ENCODE peak calls at places on chromosomes 5 and 9, in eight cellular contexts. One of them, this sample, is unnamed.

GRCh38 chr5:54669285-54669684 is 151.7 kb downstream of the SNX18 start:
- DNase-seq in EL: peak
- DNase-seq in activated CD8-positive, alpha-beta T cell treated with anti-CD3 and anti-CD28 coated beads for 36 hours: no peak
- DNase-seq in kidney epithelial cell: no peak
- DNase-seq in posterior cingulate gyrus: no peak
- DNase-seq in ascending aorta: no peak
- DNase-seq in retina: no peak
- DNase-seq in NCI-H1092: no peak
- DNase-seq in this sample: no peak

GRCh38 chr5:147670815-147671214 is 111.7 kb downstream of the JAKMIP2 start:
- DNase-seq in EL: no peak
- DNase-seq in activated CD8-positive, alpha-beta T cell treated with anti-CD3 and anti-CD28 coated beads for 36 hours: no peak
- DNase-seq in kidney epithelial cell: no peak
- DNase-seq in posterior cingulate gyrus: no peak
- DNase-seq in ascending aorta: no peak
- DNase-seq in retina: no peak
- DNase-seq in NCI-H1092: no peak
- DNase-seq in this sample: no peak

GRCh38 chr5:129652353-129653138 is 95.3 kb upstream of the MINAR2 start:
- DNase-seq in EL: no peak
- DNase-seq in activated CD8-positive, alpha-beta T cell treated with anti-CD3 and anti-CD28 coated beads for 36 hours: no peak
- DNase-seq in kidney epithelial cell: no peak
- DNase-seq in posterior cingulate gyrus: no peak
- DNase-seq in ascending aorta: no peak
- DNase-seq in retina: no peak
- DNase-seq in NCI-H1092: no peak
- DNase-seq in this sample: no peak

GRCh38 chr5:78701795-78702406 is 53.3 kb upstream of the LHFPL2 start:
- DNase-seq in EL: no peak
- DNase-seq in activated CD8-positive, alpha-beta T cell treated with anti-CD3 and anti-CD28 coated beads for 36 hours: no peak
- DNase-seq in kidney epithelial cell: no peak
- DNase-seq in posterior cingulate gyrus: no peak
- DNase-seq in ascending aorta: no peak
- DNase-seq in retina: no peak
- DNase-seq in NCI-H1092: no peak
- DNase-seq in this sample: no peak

GRCh38 chr5:133727636-133728035 is 115.3 kb upstream of the FSTL4 start:
- DNase-seq in EL: no peak
- DNase-seq in activated CD8-positive, alpha-beta T cell treated with anti-CD3 and anti-CD28 coated beads for 36 hours: no peak
- DNase-seq in kidney epithelial cell: no peak
- DNase-seq in posterior cingulate gyrus: no peak
- DNase-seq in ascending aorta: no peak
- DNase-seq in retina: no peak
- DNase-seq in NCI-H1092: no peak
- DNase-seq in this sample: no peak

GRCh38 chr5:91641730-91642350 is 258.7 kb upstream of the ARRDC3 start:
- DNase-seq in EL: peak
- DNase-seq in activated CD8-positive, alpha-beta T cell treated with anti-CD3 and anti-CD28 coated beads for 36 hours: no peak
- DNase-seq in kidney epithelial cell: no peak
- DNase-seq in posterior cingulate gyrus: no peak
- DNase-seq in ascending aorta: no peak
- DNase-seq in retina: peak
- DNase-seq in NCI-H1092: peak
- DNase-seq in this sample: peak

GRCh38 chr9:14180077-14180941 is 133.6 kb downstream of the NFIB start:
- DNase-seq in EL: no peak
- DNase-seq in activated CD8-positive, alpha-beta T cell treated with anti-CD3 and anti-CD28 coated beads for 36 hours: no peak
- DNase-seq in kidney epithelial cell: no peak
- DNase-seq in posterior cingulate gyrus: peak
- DNase-seq in ascending aorta: no peak
- DNase-seq in retina: no peak
- DNase-seq in NCI-H1092: peak
- DNase-seq in this sample: no peak

GRCh38 chr9:108478871-108479332 is 376.9 kb downstream of the ACTL7B start:
- DNase-seq in EL: peak
- DNase-seq in activated CD8-positive, alpha-beta T cell treated with anti-CD3 and anti-CD28 coated beads for 36 hours: no peak
- DNase-seq in kidney epithelial cell: peak
- DNase-seq in posterior cingulate gyrus: no peak
- DNase-seq in ascending aorta: peak
- DNase-seq in retina: no peak
- DNase-seq in NCI-H1092: no peak
- DNase-seq in this sample: no peak

GRCh38 chr9:10232352-10232930 is 380.4 kb downstream of the PTPRD start:
- DNase-seq in EL: no peak
- DNase-seq in activated CD8-positive, alpha-beta T cell treated with anti-CD3 and anti-CD28 coated beads for 36 hours: no peak
- DNase-seq in kidney epithelial cell: no peak
- DNase-seq in posterior cingulate gyrus: no peak
- DNase-seq in ascending aorta: no peak
- DNase-seq in retina: no peak
- DNase-seq in NCI-H1092: no peak
- DNase-seq in this sample: no peak

GRCh38 chr5:43639566-43639965 is 36.6 kb downstream of the NNT start:
- DNase-seq in EL: no peak
- DNase-seq in activated CD8-positive, alpha-beta T cell treated with anti-CD3 and anti-CD28 coated beads for 36 hours: no peak
- DNase-seq in kidney epithelial cell: no peak
- DNase-seq in posterior cingulate gyrus: no peak
- DNase-seq in ascending aorta: no peak
- DNase-seq in retina: no peak
- DNase-seq in NCI-H1092: no peak
- DNase-seq in this sample: no peak

GRCh38 chr5:138177936-138178515 is 404 bp downstream of the BRD8 start:
- DNase-seq in EL: peak
- DNase-seq in activated CD8-positive, alpha-beta T cell treated with anti-CD3 and anti-CD28 coated beads for 36 hours: peak
- DNase-seq in kidney epithelial cell: no peak
- DNase-seq in posterior cingulate gyrus: peak
- DNase-seq in ascending aorta: no peak
- DNase-seq in retina: no peak
- DNase-seq in NCI-H1092: no peak
- DNase-seq in this sample: no peak

GRCh38 chr5:113050606-113051391 is 74.2 kb downstream of the DCP2 start:
- DNase-seq in EL: peak
- DNase-seq in activated CD8-positive, alpha-beta T cell treated with anti-CD3 and anti-CD28 coated beads for 36 hours: no peak
- DNase-seq in kidney epithelial cell: no peak
- DNase-seq in posterior cingulate gyrus: no peak
- DNase-seq in ascending aorta: no peak
- DNase-seq in retina: no peak
- DNase-seq in NCI-H1092: no peak
- DNase-seq in this sample: no peak

GRCh38 chr5:139698461-139699146 is 50.5 kb downstream of the CXXC5 start:
- DNase-seq in EL: peak
- DNase-seq in activated CD8-positive, alpha-beta T cell treated with anti-CD3 and anti-CD28 coated beads for 36 hours: no peak
- DNase-seq in kidney epithelial cell: no peak
- DNase-seq in posterior cingulate gyrus: peak
- DNase-seq in ascending aorta: peak
- DNase-seq in retina: peak
- DNase-seq in NCI-H1092: no peak
- DNase-seq in this sample: no peak

GRCh38 chr5:33371660-33372059 is 69.1 kb upstream of the TARS1 start:
- DNase-seq in EL: peak
- DNase-seq in activated CD8-positive, alpha-beta T cell treated with anti-CD3 and anti-CD28 coated beads for 36 hours: no peak
- DNase-seq in kidney epithelial cell: no peak
- DNase-seq in posterior cingulate gyrus: no peak
- DNase-seq in ascending aorta: no peak
- DNase-seq in retina: no peak
- DNase-seq in NCI-H1092: no peak
- DNase-seq in this sample: no peak

GRCh38 chr9:17229945-17230560 is 95.2 kb downstream of the CNTLN start:
- DNase-seq in EL: no peak
- DNase-seq in activated CD8-positive, alpha-beta T cell treated with anti-CD3 and anti-CD28 coated beads for 36 hours: no peak
- DNase-seq in kidney epithelial cell: no peak
- DNase-seq in posterior cingulate gyrus: no peak
- DNase-seq in ascending aorta: no peak
- DNase-seq in retina: no peak
- DNase-seq in NCI-H1092: no peak
- DNase-seq in this sample: no peak

GRCh38 chr5:93676707-93677106 is 64.7 kb downstream of the POU5F2 start:
- DNase-seq in EL: no peak
- DNase-seq in activated CD8-positive, alpha-beta T cell treated with anti-CD3 and anti-CD28 coated beads for 36 hours: no peak
- DNase-seq in kidney epithelial cell: no peak
- DNase-seq in posterior cingulate gyrus: no peak
- DNase-seq in ascending aorta: no peak
- DNase-seq in retina: no peak
- DNase-seq in NCI-H1092: no peak
- DNase-seq in this sample: no peak

GRCh38 chr5:150078802-150079654 is 7.3 kb downstream of the CSF1R start:
- DNase-seq in EL: no peak
- DNase-seq in activated CD8-positive, alpha-beta T cell treated with anti-CD3 and anti-CD28 coated beads for 36 hours: no peak
- DNase-seq in kidney epithelial cell: no peak
- DNase-seq in posterior cingulate gyrus: no peak
- DNase-seq in ascending aorta: peak
- DNase-seq in retina: no peak
- DNase-seq in NCI-H1092: no peak
- DNase-seq in this sample: no peak

GRCh38 chr5:137822158-137822764 is 45.4 kb upstream of the MYOT start:
- DNase-seq in EL: peak
- DNase-seq in activated CD8-positive, alpha-beta T cell treated with anti-CD3 and anti-CD28 coated beads for 36 hours: peak
- DNase-seq in kidney epithelial cell: peak
- DNase-seq in posterior cingulate gyrus: peak
- DNase-seq in ascending aorta: no peak
- DNase-seq in retina: no peak
- DNase-seq in NCI-H1092: peak
- DNase-seq in this sample: no peak

GRCh38 chr5:36535390-36535789 is 71.0 kb upstream of the SLC1A3 start:
- DNase-seq in EL: no peak
- DNase-seq in activated CD8-positive, alpha-beta T cell treated with anti-CD3 and anti-CD28 coated beads for 36 hours: no peak
- DNase-seq in kidney epithelial cell: no peak
- DNase-seq in posterior cingulate gyrus: peak
- DNase-seq in ascending aorta: no peak
- DNase-seq in retina: peak
- DNase-seq in NCI-H1092: no peak
- DNase-seq in this sample: no peak

GRCh38 chr9:32899181-32899580 is 102.2 kb downstream of the APTX start:
- DNase-seq in EL: no peak
- DNase-seq in activated CD8-positive, alpha-beta T cell treated with anti-CD3 and anti-CD28 coated beads for 36 hours: no peak
- DNase-seq in kidney epithelial cell: no peak
- DNase-seq in posterior cingulate gyrus: no peak
- DNase-seq in ascending aorta: no peak
- DNase-seq in retina: no peak
- DNase-seq in NCI-H1092: no peak
- DNase-seq in this sample: no peak

GRCh38 chr9:135587658-135588057 is 26.1 kb downstream of the PAEP start:
- DNase-seq in EL: no peak
- DNase-seq in activated CD8-positive, alpha-beta T cell treated with anti-CD3 and anti-CD28 coated beads for 36 hours: no peak
- DNase-seq in kidney epithelial cell: no peak
- DNase-seq in posterior cingulate gyrus: no peak
- DNase-seq in ascending aorta: no peak
- DNase-seq in retina: no peak
- DNase-seq in NCI-H1092: no peak
- DNase-seq in this sample: no peak

GRCh38 chr9:98323051-98323830 is 67.8 kb upstream of the TBC1D2 start:
- DNase-seq in EL: no peak
- DNase-seq in activated CD8-positive, alpha-beta T cell treated with anti-CD3 and anti-CD28 coated beads for 36 hours: no peak
- DNase-seq in kidney epithelial cell: no peak
- DNase-seq in posterior cingulate gyrus: no peak
- DNase-seq in ascending aorta: peak
- DNase-seq in retina: no peak
- DNase-seq in NCI-H1092: no peak
- DNase-seq in this sample: no peak

GRCh38 chr5:14004598-14005394 is 60.3 kb upstream of the DNAH5 start:
- DNase-seq in EL: no peak
- DNase-seq in activated CD8-positive, alpha-beta T cell treated with anti-CD3 and anti-CD28 coated beads for 36 hours: no peak
- DNase-seq in kidney epithelial cell: no peak
- DNase-seq in posterior cingulate gyrus: no peak
- DNase-seq in ascending aorta: no peak
- DNase-seq in retina: no peak
- DNase-seq in NCI-H1092: no peak
- DNase-seq in this sample: no peak

GRCh38 chr9:72361227-72361626 is 3.8 kb downstream of the ZFAND5 start:
- DNase-seq in EL: no peak
- DNase-seq in activated CD8-positive, alpha-beta T cell treated with anti-CD3 and anti-CD28 coated beads for 36 hours: no peak
- DNase-seq in kidney epithelial cell: no peak
- DNase-seq in posterior cingulate gyrus: no peak
- DNase-seq in ascending aorta: no peak
- DNase-seq in retina: no peak
- DNase-seq in NCI-H1092: no peak
- DNase-seq in this sample: no peak

GRCh38 chr9:110156902-110157301 is 51.1 kb downstream of the C9orf152 start:
- DNase-seq in EL: peak
- DNase-seq in activated CD8-positive, alpha-beta T cell treated with anti-CD3 and anti-CD28 coated beads for 36 hours: peak
- DNase-seq in kidney epithelial cell: no peak
- DNase-seq in posterior cingulate gyrus: no peak
- DNase-seq in ascending aorta: no peak
- DNase-seq in retina: no peak
- DNase-seq in NCI-H1092: no peak
- DNase-seq in this sample: no peak

GRCh38 chr9:37104183-37104889 is 16.0 kb upstream of the ZCCHC7 start:
- DNase-seq in EL: peak
- DNase-seq in activated CD8-positive, alpha-beta T cell treated with anti-CD3 and anti-CD28 coated beads for 36 hours: peak
- DNase-seq in kidney epithelial cell: peak
- DNase-seq in posterior cingulate gyrus: no peak
- DNase-seq in ascending aorta: no peak
- DNase-seq in retina: no peak
- DNase-seq in NCI-H1092: no peak
- DNase-seq in this sample: no peak

GRCh38 chr9:14563902-14564578 is 129.2 kb downstream of the ZDHHC21 start:
- DNase-seq in EL: no peak
- DNase-seq in activated CD8-positive, alpha-beta T cell treated with anti-CD3 and anti-CD28 coated beads for 36 hours: no peak
- DNase-seq in kidney epithelial cell: no peak
- DNase-seq in posterior cingulate gyrus: no peak
- DNase-seq in ascending aorta: no peak
- DNase-seq in retina: peak
- DNase-seq in NCI-H1092: no peak
- DNase-seq in this sample: no peak

GRCh38 chr5:137336565-137337120 is 162.5 kb downstream of the SPOCK1 start:
- DNase-seq in EL: peak
- DNase-seq in activated CD8-positive, alpha-beta T cell treated with anti-CD3 and anti-CD28 coated beads for 36 hours: no peak
- DNase-seq in kidney epithelial cell: no peak
- DNase-seq in posterior cingulate gyrus: no peak
- DNase-seq in ascending aorta: no peak
- DNase-seq in retina: no peak
- DNase-seq in NCI-H1092: no peak
- DNase-seq in this sample: no peak

GRCh38 chr5:133292300-133292699 is 240.5 kb downstream of the HSPA4 start:
- DNase-seq in EL: no peak
- DNase-seq in activated CD8-positive, alpha-beta T cell treated with anti-CD3 and anti-CD28 coated beads for 36 hours: peak
- DNase-seq in kidney epithelial cell: peak
- DNase-seq in posterior cingulate gyrus: no peak
- DNase-seq in ascending aorta: no peak
- DNase-seq in retina: no peak
- DNase-seq in NCI-H1092: no peak
- DNase-seq in this sample: no peak

GRCh38 chr9:13823021-13823420 is 490.9 kb downstream of the NFIB start:
- DNase-seq in EL: no peak
- DNase-seq in activated CD8-positive, alpha-beta T cell treated with anti-CD3 and anti-CD28 coated beads for 36 hours: no peak
- DNase-seq in kidney epithelial cell: no peak
- DNase-seq in posterior cingulate gyrus: no peak
- DNase-seq in ascending aorta: no peak
- DNase-seq in retina: no peak
- DNase-seq in NCI-H1092: no peak
- DNase-seq in this sample: no peak

GRCh38 chr9:99921875-99922710 is 15.6 kb downstream of the STX17 start:
- DNase-seq in EL: no peak
- DNase-seq in activated CD8-positive, alpha-beta T cell treated with anti-CD3 and anti-CD28 coated beads for 36 hours: no peak
- DNase-seq in kidney epithelial cell: no peak
- DNase-seq in posterior cingulate gyrus: no peak
- DNase-seq in ascending aorta: no peak
- DNase-seq in retina: no peak
- DNase-seq in NCI-H1092: no peak
- DNase-seq in this sample: no peak

GRCh38 chr9:29214162-29214520 is 1640.9 kb upstream of the C9orf72 start:
- DNase-seq in EL: no peak
- DNase-seq in activated CD8-positive, alpha-beta T cell treated with anti-CD3 and anti-CD28 coated beads for 36 hours: no peak
- DNase-seq in kidney epithelial cell: peak
- DNase-seq in posterior cingulate gyrus: peak
- DNase-seq in ascending aorta: no peak
- DNase-seq in retina: peak
- DNase-seq in NCI-H1092: peak
- DNase-seq in this sample: no peak

GRCh38 chr9:108125541-108125940 is 636.0 kb upstream of the KLF4 start:
- DNase-seq in EL: no peak
- DNase-seq in activated CD8-positive, alpha-beta T cell treated with anti-CD3 and anti-CD28 coated beads for 36 hours: no peak
- DNase-seq in kidney epithelial cell: no peak
- DNase-seq in posterior cingulate gyrus: no peak
- DNase-seq in ascending aorta: no peak
- DNase-seq in retina: no peak
- DNase-seq in NCI-H1092: no peak
- DNase-seq in this sample: no peak